ENCODE peak calls at places on chromosomes 16 and 17, in ten cellular contexts. One of them, this sample, is unnamed.

GRCh38 chr17:76452646-76453430 is at the start of gene UBE2O:
- DNase-seq in T47D: peak; percentile 92
- DNase-seq in AG09319: no peak
- DNase-seq in HFF-Myc: peak; percentile 47
- DNase-seq in EH: peak; percentile 86
- DNase-seq in stimulated activated CD4-positive, alpha-beta T cell treated with anti-CD3 and anti-CD28 coated beads, Interleukin-4, amount 100 ng/mL, for 48 hours: peak; percentile 88
- DNase-seq in AG10803: peak; percentile 79
- DNase-seq in non-pigmented ciliary epithelial cell: no peak
- DNase-seq in endothelial cell: peak; percentile 95
- DNase-seq in kidney tubule cell: peak; percentile 88
- DNase-seq in this sample: peak; percentile 96

GRCh38 chr16:87240211-87241134 is 76.7 kb downstream of the C16orf95 start:
- DNase-seq in AG09319: no peak
- DNase-seq in non-pigmented ciliary epithelial cell: no peak
- DNase-seq in HFF-Myc: peak; percentile 24
- DNase-seq in EH: peak; percentile 79
- DNase-seq in stimulated activated CD4-positive, alpha-beta T cell treated with anti-CD3 and anti-CD28 coated beads, Interleukin-4, amount 100 ng/mL, for 48 hours: no peak
- DNase-seq in endothelial cell: no peak
- DNase-seq in T47D: peak; percentile 27
- DNase-seq in AG10803: peak; percentile 62
- DNase-seq in kidney tubule cell: peak; percentile 38
- DNase-seq in this sample: no peak

GRCh38 chr16:10039220-10040096 is 142.8 kb downstream of the GRIN2A start:
- DNase-seq in non-pigmented ciliary epithelial cell: no peak
- DNase-seq in T47D: peak; percentile 46
- DNase-seq in AG09319: no peak
- DNase-seq in AG10803: peak; percentile 8
- DNase-seq in HFF-Myc: no peak
- DNase-seq in EH: peak; percentile 15
- DNase-seq in kidney tubule cell: peak; percentile 11
- DNase-seq in stimulated activated CD4-positive, alpha-beta T cell treated with anti-CD3 and anti-CD28 coated beads, Interleukin-4, amount 100 ng/mL, for 48 hours: no peak
- DNase-seq in endothelial cell: peak; percentile 33
- DNase-seq in this sample: no peak

GRCh38 chr17:78748048-78748729 is 33.9 kb downstream of the CYTH1 start:
- DNase-seq in non-pigmented ciliary epithelial cell: no peak
- DNase-seq in AG09319: no peak
- DNase-seq in stimulated activated CD4-positive, alpha-beta T cell treated with anti-CD3 and anti-CD28 coated beads, Interleukin-4, amount 100 ng/mL, for 48 hours: peak; percentile 40
- DNase-seq in EH: no peak
- DNase-seq in AG10803: no peak
- DNase-seq in kidney tubule cell: no peak
- DNase-seq in HFF-Myc: no peak
- DNase-seq in endothelial cell: no peak
- DNase-seq in T47D: no peak
- DNase-seq in this sample: peak; percentile 43

GRCh38 chr17:1398900-1399299 is 1.1 kb downstream of the YWHAE start:
- DNase-seq in AG10803: peak; percentile 51
- DNase-seq in AG09319: no peak
- DNase-seq in stimulated activated CD4-positive, alpha-beta T cell treated with anti-CD3 and anti-CD28 coated beads, Interleukin-4, amount 100 ng/mL, for 48 hours: no peak
- DNase-seq in endothelial cell: peak; percentile 11
- DNase-seq in HFF-Myc: no peak
- DNase-seq in kidney tubule cell: peak; percentile 64
- DNase-seq in EH: peak; percentile 55
- DNase-seq in non-pigmented ciliary epithelial cell: no peak
- DNase-seq in T47D: peak; percentile 21
- DNase-seq in this sample: no peak

GRCh38 chr17:55769625-55770000 is 18.8 kb downstream of the PCTP start:
- DNase-seq in AG09319: peak; percentile 48
- DNase-seq in stimulated activated CD4-positive, alpha-beta T cell treated with anti-CD3 and anti-CD28 coated beads, Interleukin-4, amount 100 ng/mL, for 48 hours: no peak
- DNase-seq in kidney tubule cell: peak; percentile 70
- DNase-seq in endothelial cell: no peak
- DNase-seq in non-pigmented ciliary epithelial cell: peak; percentile 11
- DNase-seq in AG10803: peak; percentile 85
- DNase-seq in T47D: no peak
- DNase-seq in EH: peak; percentile 88
- DNase-seq in HFF-Myc: no peak
- DNase-seq in this sample: no peak

GRCh38 chr16:17467923-17468540 is 2.7 kb downstream of the XYLT1 start:
- DNase-seq in AG09319: peak; percentile 57
- DNase-seq in HFF-Myc: peak; percentile 36
- DNase-seq in endothelial cell: peak; percentile 75
- DNase-seq in stimulated activated CD4-positive, alpha-beta T cell treated with anti-CD3 and anti-CD28 coated beads, Interleukin-4, amount 100 ng/mL, for 48 hours: no peak
- DNase-seq in kidney tubule cell: peak; percentile 25
- DNase-seq in T47D: peak; percentile 68
- DNase-seq in EH: peak; percentile 74
- DNase-seq in non-pigmented ciliary epithelial cell: no peak
- DNase-seq in AG10803: peak; percentile 76
- DNase-seq in this sample: peak; percentile 57

GRCh38 chr17:82805254-82805653 is 34.6 kb downstream of the ZNF750 start:
- DNase-seq in T47D: no peak
- DNase-seq in stimulated activated CD4-positive, alpha-beta T cell treated with anti-CD3 and anti-CD28 coated beads, Interleukin-4, amount 100 ng/mL, for 48 hours: no peak
- DNase-seq in AG09319: no peak
- DNase-seq in HFF-Myc: no peak
- DNase-seq in endothelial cell: no peak
- DNase-seq in AG10803: no peak
- DNase-seq in kidney tubule cell: no peak
- DNase-seq in EH: no peak
- DNase-seq in non-pigmented ciliary epithelial cell: no peak
- DNase-seq in this sample: no peak

GRCh38 chr16:25040543-25040942 is 25.4 kb upstream of the ARHGAP17 start:
- DNase-seq in AG10803: no peak
- DNase-seq in endothelial cell: no peak
- DNase-seq in stimulated activated CD4-positive, alpha-beta T cell treated with anti-CD3 and anti-CD28 coated beads, Interleukin-4, amount 100 ng/mL, for 48 hours: no peak
- DNase-seq in EH: no peak
- DNase-seq in non-pigmented ciliary epithelial cell: no peak
- DNase-seq in HFF-Myc: no peak
- DNase-seq in AG09319: no peak
- DNase-seq in kidney tubule cell: no peak
- DNase-seq in T47D: peak; percentile 83
- DNase-seq in this sample: no peak

GRCh38 chr17:44990994-44991393 is 22.9 kb upstream of the C1QL1 start:
- DNase-seq in EH: no peak
- DNase-seq in T47D: no peak
- DNase-seq in AG09319: no peak
- DNase-seq in AG10803: no peak
- DNase-seq in kidney tubule cell: no peak
- DNase-seq in stimulated activated CD4-positive, alpha-beta T cell treated with anti-CD3 and anti-CD28 coated beads, Interleukin-4, amount 100 ng/mL, for 48 hours: no peak
- DNase-seq in endothelial cell: no peak
- DNase-seq in HFF-Myc: no peak
- DNase-seq in non-pigmented ciliary epithelial cell: no peak
- DNase-seq in this sample: no peak

GRCh38 chr16:82628741-82629140 is 2.0 kb downstream of the CDH13 start:
- DNase-seq in endothelial cell: no peak
- DNase-seq in T47D: no peak
- DNase-seq in stimulated activated CD4-positive, alpha-beta T cell treated with anti-CD3 and anti-CD28 coated beads, Interleukin-4, amount 100 ng/mL, for 48 hours: no peak
- DNase-seq in non-pigmented ciliary epithelial cell: no peak
- DNase-seq in AG10803: no peak
- DNase-seq in kidney tubule cell: no peak
- DNase-seq in HFF-Myc: no peak
- DNase-seq in AG09319: no peak
- DNase-seq in EH: peak; percentile 32
- DNase-seq in this sample: no peak

GRCh38 chr17:68089881-68090280 is 54.3 kb downstream of the KPNA2 start:
- DNase-seq in kidney tubule cell: peak; percentile 63
- DNase-seq in endothelial cell: no peak
- DNase-seq in HFF-Myc: no peak
- DNase-seq in T47D: peak; percentile 78
- DNase-seq in non-pigmented ciliary epithelial cell: no peak
- DNase-seq in AG10803: no peak
- DNase-seq in stimulated activated CD4-positive, alpha-beta T cell treated with anti-CD3 and anti-CD28 coated beads, Interleukin-4, amount 100 ng/mL, for 48 hours: no peak
- DNase-seq in AG09319: no peak
- DNase-seq in EH: peak; percentile 59
- DNase-seq in this sample: no peak

GRCh38 chr16:17460890-17461289 is 9.9 kb downstream of the XYLT1 start:
- DNase-seq in EH: peak; percentile 42
- DNase-seq in stimulated activated CD4-positive, alpha-beta T cell treated with anti-CD3 and anti-CD28 coated beads, Interleukin-4, amount 100 ng/mL, for 48 hours: no peak
- DNase-seq in T47D: no peak
- DNase-seq in non-pigmented ciliary epithelial cell: no peak
- DNase-seq in endothelial cell: no peak
- DNase-seq in HFF-Myc: no peak
- DNase-seq in AG10803: peak; percentile 70
- DNase-seq in kidney tubule cell: no peak
- DNase-seq in AG09319: no peak
- DNase-seq in this sample: no peak

GRCh38 chr17:41810659-41811548 is 845 bp downstream of the P3H4 start:
- DNase-seq in endothelial cell: no peak
- DNase-seq in stimulated activated CD4-positive, alpha-beta T cell treated with anti-CD3 and anti-CD28 coated beads, Interleukin-4, amount 100 ng/mL, for 48 hours: no peak
- DNase-seq in kidney tubule cell: no peak
- DNase-seq in HFF-Myc: no peak
- DNase-seq in T47D: peak; percentile 56
- DNase-seq in non-pigmented ciliary epithelial cell: no peak
- DNase-seq in AG09319: no peak
- DNase-seq in EH: peak; percentile 14
- DNase-seq in AG10803: no peak
- DNase-seq in this sample: no peak

GRCh38 chr17:68172461-68172954 is 75.3 kb upstream of the AMZ2 start:
- DNase-seq in endothelial cell: peak; percentile 82
- DNase-seq in T47D: peak; percentile 78
- DNase-seq in HFF-Myc: no peak
- DNase-seq in stimulated activated CD4-positive, alpha-beta T cell treated with anti-CD3 and anti-CD28 coated beads, Interleukin-4, amount 100 ng/mL, for 48 hours: peak; percentile 58
- DNase-seq in EH: peak; percentile 67
- DNase-seq in kidney tubule cell: peak; percentile 63
- DNase-seq in AG09319: peak; percentile 18
- DNase-seq in AG10803: peak; percentile 47
- DNase-seq in non-pigmented ciliary epithelial cell: peak; percentile 13
- DNase-seq in this sample: peak; percentile 54

GRCh38 chr16:1317479-1318267 is 8.2 kb downstream of the UBE2I start:
- DNase-seq in stimulated activated CD4-positive, alpha-beta T cell treated with anti-CD3 and anti-CD28 coated beads, Interleukin-4, amount 100 ng/mL, for 48 hours: no peak
- DNase-seq in EH: no peak
- DNase-seq in HFF-Myc: no peak
- DNase-seq in non-pigmented ciliary epithelial cell: no peak
- DNase-seq in endothelial cell: no peak
- DNase-seq in kidney tubule cell: no peak
- DNase-seq in T47D: no peak
- DNase-seq in AG09319: no peak
- DNase-seq in AG10803: no peak
- DNase-seq in this sample: no peak

GRCh38 chr17:16273929-16274339 is 56.9 kb downstream of the PIGL start:
- DNase-seq in EH: no peak
- DNase-seq in non-pigmented ciliary epithelial cell: no peak
- DNase-seq in HFF-Myc: no peak
- DNase-seq in endothelial cell: no peak
- DNase-seq in AG10803: no peak
- DNase-seq in stimulated activated CD4-positive, alpha-beta T cell treated with anti-CD3 and anti-CD28 coated beads, Interleukin-4, amount 100 ng/mL, for 48 hours: no peak
- DNase-seq in T47D: no peak
- DNase-seq in AG09319: no peak
- DNase-seq in kidney tubule cell: no peak
- DNase-seq in this sample: no peak

GRCh38 chr17:34178047-34178446 is 77.0 kb upstream of the CCL2 start:
- DNase-seq in endothelial cell: no peak
- DNase-seq in T47D: no peak
- DNase-seq in EH: peak; percentile 25
- DNase-seq in AG10803: no peak
- DNase-seq in stimulated activated CD4-positive, alpha-beta T cell treated with anti-CD3 and anti-CD28 coated beads, Interleukin-4, amount 100 ng/mL, for 48 hours: no peak
- DNase-seq in kidney tubule cell: peak; percentile 34
- DNase-seq in AG09319: no peak
- DNase-seq in HFF-Myc: no peak
- DNase-seq in non-pigmented ciliary epithelial cell: no peak
- DNase-seq in this sample: no peak